ENCODE peak calls at places on chromosomes 2 and 18, in eight cellular contexts. Q is keratinocyte, L is heart right ventricle, E is A549, B is right lobe of liver, Y is psoas muscle, A is Peyer's patch, J is left ventricle myocardium inferior. O is an unnamed sample.

GRCh38 chr2:42498482-42498881 is 4.7 kb upstream of the KCNG3 start:
- DNase-seq in L (no peak), Y (no peak), Q (no peak), A (no peak), B (no peak), J (no peak), E (no peak), O (no peak)

GRCh38 chr2:10007440-10007839 is 35.9 kb upstream of the KLF11 start:
- DNase-seq in E (no peak), A (no peak), Y (no peak), L (no peak), J (no peak), B (no peak), Q (no peak), O (peak; percentile 39)

GRCh38 chr2:9803023-9803805 is 40.1 kb upstream of the TAF1B start:
- DNase-seq in J (no peak), Y (no peak), E (no peak), A (no peak), Q (no peak), L (no peak), B (no peak), O (peak; percentile 8)

GRCh38 chr2:28952806-28953190 is 28.3 kb upstream of the TOGARAM2 start:
- DNase-seq in Q (no peak), E (peak; percentile 59), L (no peak), A (no peak), J (no peak), B (no peak), Y (no peak), O (peak; percentile 69)

GRCh38 chr2:217695033-217695520 is 307.7 kb downstream of the TNS1 start:
- DNase-seq in B (no peak), E (no peak), Y (no peak), L (no peak), J (no peak), Q (peak; percentile 76), A (no peak), O (no peak)

GRCh38 chr18:12679183-12679786 is 21.4 kb upstream of the SPIRE1 start:
- DNase-seq in L (peak; percentile 46), Y (peak; percentile 53), A (no peak), E (no peak), B (peak; percentile 50), J (peak; percentile 64), Q (no peak), O (no peak)

GRCh38 chr2:164621761-164622105 is 451 bp upstream of the GRB14 start:
- DNase-seq in Q (no peak), B (no peak), J (no peak), E (peak; percentile 35), A (no peak), L (no peak), Y (no peak), O (peak; percentile 24)

GRCh38 chr2:170523506-170523905 is 191.6 kb upstream of the SP5 start:
- DNase-seq in J (no peak), A (no peak), B (no peak), L (no peak), E (peak; percentile 9), Y (no peak), Q (no peak), O (no peak)

GRCh38 chr18:36309436-36310391 is 12.2 kb downstream of the FHOD3 start:
- DNase-seq in Y (peak; percentile 67), L (no peak), E (peak; percentile 64), A (no peak), J (no peak), B (no peak), Q (peak; percentile 91), O (peak; percentile 69)

GRCh38 chr2:223078482-223078881 is 26.5 kb downstream of the KCNE4 start:
- DNase-seq in Q (no peak), Y (no peak), L (no peak), B (no peak), A (no peak), E (no peak), J (no peak), O (no peak)

GRCh38 chr2:108607706-108608301 is 73.5 kb downstream of the LIMS1 start:
- DNase-seq in E (peak; percentile 47), Q (no peak), A (peak; percentile 62), B (no peak), J (no peak), L (no peak), Y (no peak), O (peak; percentile 24)

GRCh38 chr2:189960346-189960745 is 102.2 kb downstream of the MSTN start:
- DNase-seq in B (no peak), L (no peak), Q (no peak), J (no peak), E (no peak), Y (no peak), A (no peak), O (no peak)

GRCh38 chr2:189952536-189953109 is 109.9 kb downstream of the MSTN start:
- DNase-seq in L (no peak), A (no peak), E (no peak), Y (no peak), Q (no peak), B (no peak), J (no peak), O (no peak)

GRCh38 chr2:189959450-189959849 is 103.1 kb downstream of the MSTN start:
- DNase-seq in A (no peak), Q (no peak), E (no peak), J (no peak), Y (no peak), B (no peak), L (no peak), O (no peak)

GRCh38 chr2:189951791-189952535 is 110.6 kb downstream of the MSTN start:
- DNase-seq in E (peak; percentile 15), B (no peak), L (no peak), A (no peak), Y (no peak), J (no peak), Q (no peak), O (no peak)

DNA sequence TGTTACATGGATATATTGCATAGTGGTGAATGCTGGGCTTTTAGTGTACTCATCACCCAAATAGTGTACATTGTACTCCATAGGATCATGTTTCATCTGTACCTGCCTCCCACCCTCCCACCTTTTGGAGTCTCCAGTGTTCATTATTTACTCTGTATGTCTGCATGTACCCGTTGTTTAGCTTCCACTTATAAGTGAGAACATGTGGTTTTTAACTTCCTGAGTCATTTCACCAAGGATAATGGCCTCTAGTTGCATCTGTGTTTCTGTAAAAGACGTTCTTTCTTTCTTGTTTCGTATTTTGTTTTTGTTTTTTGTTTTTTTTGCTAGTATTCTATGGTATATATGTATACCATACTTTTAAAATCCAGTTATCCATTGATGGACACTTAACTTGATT is 107.5 kb downstream of the MSTN start:
- DNase-seq in J (no peak), L (no peak), Q (no peak), Y (no peak), B (no peak), E (no peak), A (no peak), O (no peak)
- H3K27ac ChIP-seq in J (no peak overlapping the region), L (no peak overlapping the region), Q (no peak overlapping the region), Y (no peak overlapping the region), B (no peak overlapping the region), E (no peak overlapping the region), A (no peak overlapping the region), O (no peak overlapping the region)

GRCh38 chr2:212892193-212892592 is 259.2 kb downstream of the IKZF2 start:
- DNase-seq in J (no peak), Y (no peak), B (no peak), E (peak; percentile 31), A (no peak), L (no peak), Q (no peak), O (peak; percentile 51)
- TF ChIP-seq CTCF in J (peak; percentile 49), Y (peak; percentile 21), B (peak; percentile 30), E (peak; percentile 25), A (no peak), L (peak; percentile 41), Q (peak; percentile 32), O (peak; percentile 62)

GRCh38 chr2:158686166-158686792 is 108.8 kb upstream of the DAPL1 start:
- DNase-seq in A (no peak), L (peak; percentile 29), J (peak; percentile 31), B (no peak), E (no peak), Y (no peak), Q (no peak), O (no peak)

GRCh38 chr2:158687315-158687714 is 107.8 kb upstream of the DAPL1 start:
- DNase-seq in L (no peak), B (no peak), A (no peak), E (no peak), J (no peak), Y (no peak), Q (no peak), O (no peak)

GRCh38 chr2:158676696-158677095 is 118.4 kb upstream of the DAPL1 start:
- DNase-seq in B (no peak), Q (no peak), A (no peak), L (peak; percentile 47), J (peak; percentile 61), E (no peak), Y (no peak), O (no peak)

GRCh38 chr2:158685646-158686045 is 109.5 kb upstream of the DAPL1 start:
- DNase-seq in A (no peak), B (no peak), E (no peak), Q (no peak), Y (no peak), L (no peak), J (no peak), O (no peak)

DNA sequence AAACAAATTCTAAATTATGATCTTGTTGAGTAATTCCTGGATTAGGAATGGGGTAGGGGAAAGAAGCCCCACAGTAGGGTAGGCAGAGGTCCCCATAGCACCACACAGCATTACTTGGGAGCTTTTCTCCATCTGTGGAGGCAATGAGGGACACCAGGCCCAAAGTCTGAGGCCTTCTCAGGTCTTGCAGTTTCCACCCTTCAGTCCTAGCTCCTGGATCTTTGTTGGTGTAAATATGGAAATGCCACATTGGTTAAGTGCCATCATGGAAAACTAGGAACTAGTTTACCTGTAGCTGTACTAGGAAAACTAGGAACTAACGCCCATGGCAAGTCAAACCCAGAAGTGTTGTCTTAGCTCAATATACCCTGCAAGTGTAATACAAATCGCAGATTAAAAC is 113.3 kb upstream of the DAPL1 start:
- DNase-seq in B (no peak), A (no peak), E (no peak), J (no peak), Y (no peak), L (no peak), Q (no peak), O (no peak)
- H3K4me3 ChIP-seq in B (no peak overlapping the region), A (no peak overlapping the region), E (no peak overlapping the region), J (no peak overlapping the region), Y (no peak overlapping the region), L (no peak overlapping the region), Q (no peak overlapping the region), O (no peak overlapping the region)

GRCh38 chr2:34317797-34318196 is 718.7 kb upstream of the FAM98A start:
- DNase-seq in L (no peak), Y (no peak), E (no peak), J (no peak), B (no peak), A (no peak), Q (no peak), O (no peak)

GRCh38 chr2:34316788-34317187 is 717.7 kb upstream of the FAM98A start:
- DNase-seq in Q (no peak), E (no peak), Y (no peak), A (no peak), B (no peak), L (no peak), J (no peak), O (no peak)

DNA sequence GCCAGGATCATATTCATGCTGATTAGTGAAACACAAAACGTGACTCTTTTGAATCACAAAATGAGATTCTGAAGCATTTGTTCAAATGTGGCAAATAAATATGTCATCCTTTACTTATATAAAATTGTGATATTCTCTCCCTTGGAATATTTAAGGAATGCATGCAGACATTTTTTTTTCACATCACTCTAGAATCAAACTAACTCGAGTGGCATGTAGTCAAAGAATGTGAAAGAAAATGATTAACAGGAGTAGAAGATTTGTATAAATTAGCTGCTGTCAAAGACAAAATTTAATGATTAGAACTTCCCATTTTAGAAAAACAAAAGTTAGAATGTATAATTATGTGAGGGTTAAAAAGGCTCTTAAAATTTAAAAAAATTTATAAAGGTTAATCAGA is 721.0 kb upstream of the FAM98A start:
- DNase-seq in A (no peak), L (no peak), B (no peak), Y (no peak), Q (no peak), J (no peak), E (no peak), O (no peak)
- H3K27ac ChIP-seq in A (no peak overlapping the region), L (no peak overlapping the region), B (no peak overlapping the region), Y (no peak overlapping the region), Q (no peak overlapping the region), J (no peak overlapping the region), E (no peak overlapping the region), O (no peak overlapping the region)